ENCODE peak calls at places on chromosomes 7 and 10, in nine cellular contexts. O is A673; H is activated T-cell treated with anti-CD3 and anti-CD28 coated beads, Interleukin-2, amount 50 U/mL, for 72 hours; B is NCI-H1105; Q is lung; I is B cell; J is fibroblast of villous mesenchyme; C is natural killer cell treated with Interleukin-12 subunit alpha and Interleukin-12 subunit beta and Interleukin-15 and Interleukin-18, amount 100 ng/mL, for 72 hours; T is anterior cingulate cortex. Y is an unnamed sample.

GRCh38 chr7:45088821-45089313 is at the start of gene NACAD:
- DNase-seq in O (peak), H (peak), B (peak), Q (no peak), I (peak), J (peak), C (no peak), T (peak), Y (no peak)

GRCh38 chr10:75410135-75410787 is 8.7 kb upstream of the ZNF503 start:
- DNase-seq in O (no peak), H (no peak), B (no peak), Q (no peak), I (no peak), J (no peak), C (no peak), T (no peak), Y (no peak)

GRCh38 chr7:98137134-98137825 is 30.6 kb downstream of the LMTK2 start:
- DNase-seq in O (no peak), H (no peak), B (no peak), Q (no peak), I (no peak), J (no peak), C (no peak), T (no peak), Y (no peak)

GRCh38 chr7:329691-330281 is 39.8 kb downstream of the FOXL3 start:
- DNase-seq in O (no peak), H (no peak), B (no peak), Q (no peak), I (no peak), J (no peak), C (no peak), T (no peak), Y (no peak)

GRCh38 chr10:15182541-15183207 is 14.2 kb upstream of the NMT2 start:
- DNase-seq in O (peak), H (no peak), B (no peak), Q (no peak), I (no peak), J (peak), C (no peak), T (no peak), Y (no peak)

GRCh38 chr10:13865758-13866491 is 279.2 kb downstream of the PRPF18 start:
- DNase-seq in O (no peak), H (no peak), B (no peak), Q (no peak), I (no peak), J (peak), C (no peak), T (no peak), Y (no peak)

GRCh38 chr7:41097501-41097900 is 605.4 kb downstream of the INHBA start:
- DNase-seq in O (no peak), H (no peak), B (no peak), Q (no peak), I (no peak), J (peak), C (no peak), T (no peak), Y (no peak)

GRCh38 chr10:46550076-46550790 is 6.2 kb downstream of the GPRIN2 start:
- DNase-seq in O (no peak), H (no peak), B (no peak), Q (peak), I (no peak), J (no peak), C (peak), T (no peak), Y (peak)

GRCh38 chr7:137601642-137602041 is 245.1 kb downstream of the DGKI start:
- DNase-seq in O (no peak), H (no peak), B (no peak), Q (no peak), I (no peak), J (no peak), C (no peak), T (no peak), Y (no peak)

GRCh38 chr10:47441973-47442750 is 41.8 kb downstream of the ANXA8 start:
- DNase-seq in O (no peak), H (no peak), B (no peak), Q (no peak), I (no peak), J (no peak), C (peak), T (no peak), Y (no peak)

GRCh38 chr10:44378626-44379025 is 6.3 kb downstream of the CXCL12 start:
- DNase-seq in O (no peak), H (no peak), B (no peak), Q (no peak), I (no peak), J (no peak), C (no peak), T (no peak), Y (no peak)

GRCh38 chr7:107995184-107996071 is 7.5 kb downstream of the LAMB1 start:
- DNase-seq in O (peak), H (no peak), B (no peak), Q (no peak), I (no peak), J (peak), C (no peak), T (no peak), Y (no peak)

GRCh38 chr10:3018247-3018646 is 49.1 kb upstream of the PFKP start:
- DNase-seq in O (no peak), H (no peak), B (no peak), Q (no peak), I (no peak), J (no peak), C (no peak), T (no peak), Y (no peak)

GRCh38 chr10:130470973-130471372 is 334.8 kb downstream of the GLRX3 start:
- DNase-seq in O (no peak), H (no peak), B (no peak), Q (no peak), I (no peak), J (no peak), C (no peak), T (no peak), Y (no peak)

GRCh38 chr10:52390388-52390787 is 76.3 kb downstream of the DKK1 start:
- DNase-seq in O (no peak), H (no peak), B (no peak), Q (no peak), I (no peak), J (no peak), C (no peak), T (no peak), Y (no peak)

GRCh38 chr7:42869131-42870020 is 42.5 kb downstream of the C7orf25 start:
- DNase-seq in O (no peak), H (peak), B (no peak), Q (no peak), I (no peak), J (peak), C (no peak), T (no peak), Y (no peak)

GRCh38 chr7:37089972-37090371 is 358.7 kb downstream of the ELMO1 start:
- DNase-seq in O (no peak), H (no peak), B (no peak), Q (no peak), I (no peak), J (peak), C (no peak), T (no peak), Y (no peak)

GRCh38 chr7:97971120-97971989 is 18.6 kb downstream of the OCM2 start:
- DNase-seq in O (peak), H (peak), B (no peak), Q (peak), I (no peak), J (peak), C (peak), T (no peak), Y (no peak)

GRCh38 chr7:50206521-50207250 is 97.8 kb upstream of the IKZF1 start:
- DNase-seq in O (peak), H (peak), B (no peak), Q (no peak), I (no peak), J (no peak), C (no peak), T (no peak), Y (peak)

GRCh38 chr7:112286294-112287086 is 80.0 kb downstream of the ZNF277 start:
- DNase-seq in O (peak), H (no peak), B (peak), Q (no peak), I (no peak), J (no peak), C (no peak), T (no peak), Y (no peak)

GRCh38 chr7:132455306-132455705 is 121.0 kb downstream of the PLXNA4 start:
- DNase-seq in O (no peak), H (peak), B (no peak), Q (no peak), I (no peak), J (no peak), C (no peak), T (no peak), Y (no peak)

GRCh38 chr7:40551685-40552576 is 417.1 kb downstream of the SUGCT start:
- DNase-seq in O (peak), H (no peak), B (no peak), Q (no peak), I (no peak), J (peak), C (no peak), T (no peak), Y (no peak)

GRCh38 chr7:149802966-149803365 is 29.6 kb upstream of the ZNF467 start:
- DNase-seq in O (no peak), H (no peak), B (no peak), Q (no peak), I (no peak), J (no peak), C (no peak), T (no peak), Y (no peak)